ENCODE peak calls at places on chromosomes 2 and 18, in eight cellular contexts. Z, P, O, W, X, I, C and F are unnamed samples.

GRCh38 chr2:174121178-174121577 is 127.2 kb downstream of the OLA1 start:
- DNase-seq in I (no peak), O (no peak), C (no peak), X (no peak), Z (no peak), W (no peak), P (no peak), F (no peak)

GRCh38 chr2:54665436-54665856 is 58.0 kb upstream of the EML6 start:
- DNase-seq in X (peak), C (no peak), O (no peak), P (no peak), W (no peak), Z (peak), I (peak), F (peak)

GRCh38 chr18:63161728-63162195 is 157.8 kb downstream of the BCL2 start:
- DNase-seq in W (peak), P (peak), O (no peak), X (peak), Z (no peak), I (peak), C (peak), F (peak)

GRCh38 chr2:217010173-217010572 is 150.3 kb upstream of the TNP1 start:
- DNase-seq in Z (no peak), O (no peak), W (no peak), C (no peak), I (no peak), P (no peak), X (peak), F (no peak)

GRCh38 chr2:95526360-95527341 is 42.1 kb upstream of the TRIM43B start:
- DNase-seq in Z (no peak), W (peak), I (peak), O (peak), P (peak), C (peak), X (peak), F (peak)

GRCh38 chr2:105103481-105103880 is 65.6 kb downstream of the MRPS9 start:
- DNase-seq in W (no peak), O (no peak), Z (no peak), C (no peak), I (no peak), X (no peak), P (no peak), F (no peak)

GRCh38 chr2:197184959-197185586 is 125.5 kb downstream of the ANKRD44 start:
- DNase-seq in O (peak), X (peak), Z (no peak), I (no peak), P (peak), W (peak), C (peak), F (peak)

GRCh38 chr2:148483675-148484074 is 160.9 kb upstream of the EPC2 start:
- DNase-seq in O (no peak), I (no peak), X (peak), C (no peak), W (no peak), P (no peak), Z (no peak), F (no peak)

GRCh38 chr18:55328301-55328700 is 259.7 kb downstream of the TCF4 start:
- DNase-seq in P (no peak), X (peak), C (no peak), O (no peak), I (peak), W (peak), Z (no peak), F (peak)

GRCh38 chr18:74645717-74646116 is 48.0 kb downstream of the ZNF407 start:
- DNase-seq in X (peak), C (no peak), O (no peak), Z (no peak), I (peak), P (no peak), W (no peak), F (peak)

GRCh38 chr2:233832869-233833812 is 21.2 kb downstream of the HJURP start:
- DNase-seq in C (peak), X (peak), Z (peak), W (no peak), P (no peak), O (no peak), I (no peak), F (peak)

GRCh38 chr2:2708575-2708974 is 377.5 kb upstream of the MYT1L start:
- DNase-seq in P (no peak), Z (no peak), O (no peak), C (no peak), I (no peak), X (no peak), W (no peak), F (no peak)

GRCh38 chr18:79988925-79989361 is 580 bp upstream of the TXNL4A start:
- DNase-seq in I (peak), X (peak), Z (peak), P (peak), C (no peak), O (peak), W (peak), F (peak)

GRCh38 chr2:218892693-218893348 is 12.2 kb downstream of the WNT10A start:
- DNase-seq in X (peak), P (peak), I (peak), O (no peak), C (peak), W (no peak), Z (peak), F (peak)

GRCh38 chr18:41604964-41605363 is 350.1 kb upstream of the PIK3C3 start:
- DNase-seq in P (no peak), W (no peak), X (no peak), O (no peak), C (no peak), Z (peak), I (no peak), F (no peak)

GRCh38 chr18:78677483-78678317 is 301.9 kb upstream of the SALL3 start:
- DNase-seq in P (no peak), Z (no peak), X (no peak), I (no peak), O (peak), C (no peak), W (no peak), F (no peak)

GRCh38 chr2:5673148-5673860 is 18.9 kb upstream of the SOX11 start:
- DNase-seq in X (no peak), C (no peak), P (no peak), O (no peak), Z (peak), W (no peak), I (no peak), F (no peak)

GRCh38 chr2:80589070-80589469 is 284.5 kb upstream of the LRRTM1 start:
- DNase-seq in O (no peak), C (no peak), W (no peak), X (no peak), Z (no peak), I (no peak), P (no peak), F (no peak)

GRCh38 chr2:102027036-102027702 is 35.4 kb downstream of the IL1R2 start:
- DNase-seq in O (no peak), Z (no peak), X (peak), P (no peak), I (peak), C (no peak), W (no peak), F (peak)

GRCh38 chr2:71925268-71926097 is 222.2 kb downstream of the CYP26B1 start:
- DNase-seq in P (no peak), Z (no peak), C (no peak), W (no peak), O (no peak), I (no peak), X (no peak), F (peak)

GRCh38 chr18:47247833-47248609 is 3.4 kb downstream of the SKOR2 start:
- DNase-seq in W (no peak), P (no peak), I (no peak), Z (no peak), O (no peak), C (no peak), X (no peak), F (no peak)

GRCh38 chr18:2905802-2906521 is 59.2 kb downstream of the EMILIN2 start:
- DNase-seq in W (peak), O (no peak), X (peak), C (peak), I (peak), Z (no peak), P (peak), F (no peak)

GRCh38 chr2:42813773-42814172 is 21.4 kb upstream of the HAAO start:
- DNase-seq in I (peak), P (no peak), C (no peak), Z (no peak), X (no peak), O (no peak), W (no peak), F (no peak)

GRCh38 chr2:132547089-132547687 is 122.8 kb downstream of the LYPD1 start:
- DNase-seq in P (peak), W (peak), Z (peak), C (peak), I (peak), O (peak), X (peak), F (peak)

GRCh38 chr2:16487686-16488085 is 177.9 kb downstream of the CYRIA start:
- DNase-seq in C (no peak), X (peak), P (no peak), W (no peak), I (peak), O (no peak), Z (peak), F (peak)

GRCh38 chr2:47195149-47195548 is 40.0 kb upstream of the STPG4 start:
- DNase-seq in W (no peak), O (no peak), Z (no peak), P (no peak), X (no peak), I (peak), C (no peak), F (no peak)

GRCh38 chr18:65751145-65752085 is 603 bp downstream of the CDH7 start:
- DNase-seq in I (no peak), C (no peak), P (no peak), Z (peak), X (no peak), W (no peak), O (no peak), F (no peak)

GRCh38 chr18:79367989-79368388 is 27.7 kb upstream of the NFATC1 start:
- DNase-seq in X (peak), C (no peak), P (no peak), O (no peak), W (no peak), Z (no peak), I (no peak), F (peak)

GRCh38 chr2:236319036-236319435 is 54.8 kb upstream of the ASB18 start:
- DNase-seq in C (no peak), X (no peak), I (no peak), Z (no peak), W (no peak), O (no peak), P (no peak), F (no peak)
- TF ChIP-seq CTCF in C (no peak), X (no peak), I (no peak), Z (no peak), W (no peak), O (no peak), P (no peak), F (no peak)

GRCh38 chr2:162092008-162092390 is 18.0 kb upstream of the DPP4 start:
- DNase-seq in C (no peak), O (no peak), I (no peak), Z (no peak), P (no peak), X (no peak), W (no peak), F (no peak)

GRCh38 chr2:162091325-162092007 is 17.5 kb upstream of the DPP4 start:
- DNase-seq in C (no peak), O (no peak), W (no peak), Z (no peak), P (no peak), X (no peak), I (no peak), F (no peak)

GRCh38 chr2:162090109-162090508 is 16.1 kb upstream of the DPP4 start:
- DNase-seq in X (peak), P (no peak), C (no peak), Z (no peak), I (peak), W (no peak), O (no peak), F (no peak)

DNA sequence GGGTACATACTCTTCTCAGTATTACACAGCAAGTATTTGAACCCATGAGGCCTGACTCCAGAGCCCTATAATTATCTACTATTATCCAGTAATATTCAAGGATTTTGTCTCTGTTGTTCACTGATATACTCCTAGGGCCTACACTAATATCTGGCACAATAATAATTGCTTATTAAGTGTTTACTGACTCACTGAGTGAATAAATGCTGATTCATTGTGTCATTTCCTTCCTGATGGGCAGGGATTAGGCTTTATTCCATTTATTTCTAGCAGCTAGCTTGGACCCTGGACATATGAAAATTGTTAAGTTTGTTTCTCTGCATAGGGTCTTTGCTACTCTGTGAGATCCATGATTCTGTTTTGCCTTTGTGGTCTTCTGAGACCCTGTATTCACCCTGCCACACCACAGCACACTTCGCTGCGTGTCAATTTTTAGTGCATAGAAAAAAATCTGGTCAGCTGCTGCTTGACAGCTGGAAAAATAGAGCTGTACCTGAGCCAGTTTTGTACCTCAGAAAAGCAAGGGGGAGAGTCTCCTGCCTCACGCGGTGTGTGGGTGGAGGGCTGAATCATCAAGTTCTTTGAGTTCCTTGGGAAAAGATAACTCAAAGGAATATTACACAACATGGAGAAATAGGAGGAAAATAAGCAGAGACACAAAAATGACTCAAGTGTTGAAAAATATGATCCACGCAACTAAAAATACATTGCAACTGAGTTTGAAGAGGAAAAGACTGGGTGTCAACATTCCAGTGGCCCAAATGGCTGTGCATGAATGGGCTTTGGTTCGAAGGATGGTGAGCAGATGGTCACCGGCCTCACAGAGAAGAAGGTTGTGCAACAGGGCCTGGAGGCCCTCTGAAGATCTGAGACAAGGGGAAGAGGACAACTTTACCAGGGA is 18.9 kb upstream of the DPP4 start:
- DNase-seq in C (peak), Z (no peak), O (no peak), W (peak), P (peak), X (peak), I (peak), F (peak)
- H3K4me3 ChIP-seq in C (no peak), Z (no peak), O (no peak), W (no peak), P (no peak), X (no peak), I (no peak), F (no peak)

GRCh38 chr18:5073026-5073944 is 123.8 kb downstream of the AKAIN1 start:
- DNase-seq in C (no peak), X (peak), I (peak), W (peak), O (no peak), Z (peak), P (no peak), F (peak)
- TF ChIP-seq CTCF in C (peak), X (no peak), I (peak), W (peak), O (no peak), Z (no peak), P (peak), F (peak)

DNA sequence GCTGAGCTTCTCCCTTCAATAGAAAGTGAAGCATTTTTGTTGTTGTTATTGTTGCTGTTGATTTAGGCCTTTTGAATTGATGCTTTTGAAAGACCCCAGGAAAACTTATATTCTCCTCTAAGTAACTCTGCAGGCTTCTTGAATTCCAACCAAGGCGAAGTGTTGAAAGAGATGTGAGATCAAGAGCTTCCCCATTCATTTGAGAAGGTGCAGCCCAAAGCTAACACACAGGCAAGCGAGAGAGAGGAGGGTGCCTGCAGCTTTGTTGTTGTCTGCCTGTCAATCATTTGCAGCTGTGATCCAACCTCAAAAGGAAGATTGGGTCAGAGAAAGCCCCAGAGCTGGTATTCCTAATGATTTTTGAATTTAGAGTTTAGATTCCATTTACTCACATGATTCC is 963.6 kb upstream of the CNTNAP5 start:
- DNase-seq in W (no peak), P (no peak), Z (no peak), X (no peak), O (no peak), C (no peak), I (no peak), F (no peak)
- H3K4me3 ChIP-seq in W (no peak), P (no peak), Z (no peak), X (no peak), O (no peak), C (no peak), I (no peak), F (no peak)

DNA sequence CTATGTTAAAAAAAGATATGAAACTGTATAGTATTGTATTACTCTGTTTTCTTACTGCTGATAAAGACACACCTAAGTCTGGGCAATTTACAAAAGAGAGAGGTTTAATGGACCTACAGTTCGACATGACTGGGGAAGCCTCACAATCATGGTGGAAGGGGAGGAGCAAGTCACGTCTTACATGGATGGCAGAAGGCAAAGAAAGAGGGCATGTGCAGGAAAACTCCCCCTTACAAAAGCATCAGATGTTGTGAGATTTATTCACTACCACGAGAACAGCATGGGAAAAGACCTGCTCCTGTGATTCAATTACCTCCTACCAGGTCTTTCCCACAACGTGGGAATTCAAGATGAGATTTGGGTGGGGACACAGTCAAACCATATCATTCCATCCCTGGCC is 57.0 kb downstream of the NCOA1 start:
- DNase-seq in C (no peak), Z (no peak), O (no peak), X (no peak), I (no peak), W (no peak), P (no peak), F (no peak)
- TF ChIP-seq CTCF in C (no peak), Z (no peak), O (no peak), X (no peak), I (no peak), W (no peak), P (no peak), F (no peak)

DNA sequence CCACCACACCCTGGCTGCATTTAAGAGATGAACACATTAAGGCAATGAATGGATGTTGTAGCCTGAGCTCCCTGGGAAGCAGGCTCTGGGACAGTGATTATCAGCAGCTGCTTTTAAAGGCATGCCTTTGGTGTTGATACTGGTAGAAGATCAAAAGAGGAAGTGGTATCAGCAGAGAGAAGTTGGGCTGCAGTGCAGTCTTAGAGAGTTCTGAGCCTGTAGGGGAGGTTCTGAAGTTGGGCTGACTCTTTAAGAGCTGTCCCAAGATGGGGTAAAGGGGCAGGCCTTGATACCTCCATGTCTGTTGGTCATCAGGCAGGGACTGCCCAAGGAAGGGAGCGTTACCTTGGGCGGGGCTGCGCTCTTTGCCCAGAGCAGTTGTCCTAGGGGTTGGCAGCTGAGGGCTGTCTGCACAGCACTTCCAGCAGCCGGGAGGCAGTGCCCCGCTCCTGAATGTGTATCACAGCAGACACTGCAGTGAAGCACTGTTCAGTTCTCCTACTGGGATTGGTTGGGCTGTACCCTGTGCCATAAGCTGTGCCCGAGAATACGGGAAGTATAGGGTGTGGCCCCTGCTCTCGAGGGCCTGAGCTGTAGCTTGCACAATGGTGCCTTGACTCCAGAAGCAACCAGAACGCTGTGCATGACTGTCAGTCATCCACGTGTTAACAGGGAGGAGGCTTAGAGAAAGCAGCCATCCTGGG is 177.0 kb downstream of the CTIF start:
- DNase-seq in I (peak), W (no peak), C (no peak), P (peak), Z (no peak), O (no peak), X (no peak), F (peak)
- H3K4me3 ChIP-seq in I (no peak), W (no peak), C (no peak), P (no peak), Z (no peak), O (no peak), X (no peak), F (no peak)